ENCODE peak calls at places on chromosome 15, in ten cellular contexts. U is IMR-90, P is heart right ventricle, O is cardiac muscle cell, T is heart left ventricle, N is GM23248, B is aorta, I is left ventricle myocardium inferior, S is fibroblast of lung, Q is H9. Y is an unnamed sample.

GRCh38 chr15:68402432-68403160 is 29.4 kb downstream of the ITGA11 start:
- DNase-seq in U (no peak), P (no peak), O (no peak), T (no peak), N (no peak), B (no peak), I (no peak), S (no peak), Q (peak; percentile 16), Y (no peak)

GRCh38 chr15:59501531-59502113 is 63.6 kb downstream of the FAM81A start:
- DNase-seq in U (peak; percentile 55), P (no peak), O (peak; percentile 69), T (no peak), N (peak; percentile 70), B (no peak), I (no peak), S (peak; percentile 51), Q (peak; percentile 66), Y (no peak)

GRCh38 chr15:30953731-30954378 is 37.6 kb downstream of the MTMR10 start:
- DNase-seq in U (peak; percentile 96), P (no peak), O (no peak), T (no peak), N (peak; percentile 97), B (no peak), I (peak; percentile 35), S (peak; percentile 84), Q (peak; percentile 34), Y (no peak)

GRCh38 chr15:85556618-85556895 is 176.2 kb downstream of the AKAP13 start:
- DNase-seq in U (no peak), P (no peak), O (no peak), T (no peak), N (no peak), B (no peak), I (no peak), S (no peak), Q (no peak), Y (no peak)

GRCh38 chr15:31574761-31575160 is 248.1 kb downstream of the KLF13 start:
- DNase-seq in U (no peak), P (no peak), O (peak; percentile 39), T (no peak), N (peak; percentile 16), B (no peak), I (no peak), S (no peak), Q (no peak), Y (no peak)

GRCh38 chr15:83654379-83655236 is 685 bp downstream of the ADAMTSL3 start:
- DNase-seq in U (no peak), P (peak; percentile 67), O (peak; percentile 12), T (peak; percentile 74), N (peak; percentile 2), B (peak; percentile 87), I (peak; percentile 70), S (no peak), Q (peak; percentile 76), Y (no peak)

GRCh38 chr15:58551764-58552504 is 120.1 kb downstream of the LIPC start:
- DNase-seq in U (peak; percentile 96), P (no peak), O (no peak), T (no peak), N (peak; percentile 94), B (peak; percentile 53), I (no peak), S (peak; percentile 98), Q (no peak), Y (no peak)

GRCh38 chr15:41988896-41989572 is 16.7 kb upstream of the EHD4 start:
- DNase-seq in U (no peak), P (no peak), O (no peak), T (no peak), N (no peak), B (peak; percentile 75), I (no peak), S (no peak), Q (no peak), Y (no peak)

GRCh38 chr15:60722328-60723112 is 243.6 kb upstream of the ICE2 start:
- DNase-seq in U (no peak), P (no peak), O (no peak), T (no peak), N (no peak), B (no peak), I (no peak), S (no peak), Q (no peak), Y (no peak)

GRCh38 chr15:79370716-79371115 is 59.8 kb downstream of the TMED3 start:
- DNase-seq in U (peak; percentile 83), P (no peak), O (no peak), T (no peak), N (peak; percentile 51), B (no peak), I (no peak), S (peak; percentile 28), Q (no peak), Y (no peak)

GRCh38 chr15:61621146-61621545 is 392.0 kb upstream of the RORA start:
- DNase-seq in U (no peak), P (no peak), O (peak; percentile 80), T (no peak), N (peak; percentile 5), B (no peak), I (no peak), S (no peak), Q (peak; percentile 65), Y (no peak)

GRCh38 chr15:67928666-67929065 is 88.8 kb upstream of the RNU6-1 start:
- DNase-seq in U (no peak), P (no peak), O (no peak), T (no peak), N (no peak), B (no peak), I (no peak), S (no peak), Q (no peak), Y (no peak)

GRCh38 chr15:25248583-25249235 is 190.1 kb downstream of the UBE3A start:
- DNase-seq in U (no peak), P (peak; percentile 1), O (no peak), T (peak; percentile 1), N (no peak), B (peak; percentile 51), I (peak; percentile 8), S (no peak), Q (peak; percentile 8), Y (peak; percentile 6)

GRCh38 chr15:25249236-25250010 is 189.4 kb downstream of the UBE3A start:
- DNase-seq in U (no peak), P (peak; percentile 1), O (no peak), T (no peak), N (no peak), B (peak; percentile 41), I (no peak), S (no peak), Q (peak; percentile 9), Y (peak; percentile 4)

GRCh38 chr15:25250906-25251622 is 187.8 kb downstream of the UBE3A start:
- DNase-seq in U (no peak), P (no peak), O (no peak), T (no peak), N (no peak), B (peak; percentile 69), I (peak; percentile 4), S (no peak), Q (peak; percentile 9), Y (no peak)

GRCh38 chr15:25250011-25250596 is 188.7 kb downstream of the UBE3A start:
- DNase-seq in U (no peak), P (peak; percentile 1), O (no peak), T (no peak), N (no peak), B (no peak), I (peak; percentile 6), S (no peak), Q (no peak), Y (no peak)

GRCh38 chr15:25251700-25252390 is 187.0 kb downstream of the UBE3A start:
- DNase-seq in U (no peak), P (no peak), O (no peak), T (no peak), N (no peak), B (peak; percentile 63), I (peak; percentile 5), S (no peak), Q (peak; percentile 14), Y (no peak)
- H3K9me3 ChIP-seq in U (peaks cover 41% of the 10 kb centered on the region), P (peaks cover 23% of the 10 kb centered on the region), O (no peaks in the 10 kb centered on the region), T (peaks cover 16% of the 10 kb centered on the region), N (no peaks in the 10 kb centered on the region), B (peaks cover 6% of the 10 kb centered on the region), I (peaks cover 57% of the 10 kb centered on the region), S (no peaks in the 10 kb centered on the region), Q (peaks cover 51% of the 10 kb centered on the region), Y (no peaks in the 10 kb centered on the region)

DNA sequence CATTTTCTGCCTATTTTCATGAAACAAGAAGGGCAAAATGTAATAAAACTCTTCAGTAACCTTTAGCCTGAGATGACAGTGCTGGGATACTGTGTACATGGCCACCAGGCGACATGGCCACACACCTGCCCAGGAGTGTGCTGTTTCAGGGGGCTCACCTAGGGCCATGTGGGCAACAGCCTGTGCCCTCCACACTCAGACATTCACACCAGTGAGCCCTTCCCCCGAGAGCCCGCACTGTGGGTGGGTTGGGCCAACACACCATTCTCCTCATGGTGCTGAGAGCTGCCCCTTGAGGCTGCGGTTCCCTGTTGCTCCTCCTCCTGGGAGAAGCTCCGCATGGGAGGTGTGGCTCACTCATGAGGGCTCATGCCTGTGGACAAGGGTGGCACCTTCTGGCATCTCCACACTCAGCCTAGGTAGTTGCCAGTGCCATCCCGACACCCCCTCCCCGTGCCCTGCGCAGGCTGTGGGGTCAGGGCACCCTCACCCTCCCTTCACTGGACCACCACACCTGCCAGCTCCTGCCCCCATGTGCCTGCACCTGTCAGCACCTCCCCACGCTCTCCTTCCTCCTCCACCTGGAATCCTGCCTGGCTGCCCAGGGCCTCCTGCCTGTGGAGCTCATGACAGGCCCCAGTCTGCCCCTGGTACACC is 19.7 kb downstream of the OCA2 start:
- DNase-seq in U (no peak), P (no peak), O (no peak), T (no peak), N (no peak), B (no peak), I (no peak), S (no peak), Q (no peak), Y (no peak)
- H3K9me3 ChIP-seq in U (no peaks in the 10 kb centered on the region), P (no peaks in the 10 kb centered on the region), O (no peaks in the 10 kb centered on the region), T (no peaks in the 10 kb centered on the region), N (no peaks in the 10 kb centered on the region), B (no peaks in the 10 kb centered on the region), I (peaks cover 2% of the 10 kb centered on the region), S (no peaks in the 10 kb centered on the region), Q (no peaks in the 10 kb centered on the region), Y (no peaks in the 10 kb centered on the region)

GRCh38 chr15:35491999-35492398 is 54.0 kb downstream of the DPH6 start:
- DNase-seq in U (no peak), P (no peak), O (no peak), T (no peak), N (no peak), B (no peak), I (no peak), S (no peak), Q (no peak), Y (no peak)
- H3K9me3 ChIP-seq in U (peaks cover 3% of the 10 kb centered on the region), P (peaks cover 10% of the 10 kb centered on the region), O (no peaks in the 10 kb centered on the region), T (no peaks in the 10 kb centered on the region), N (no peaks in the 10 kb centered on the region), B (no peaks in the 10 kb centered on the region), I (peaks cover 15% of the 10 kb centered on the region), S (no peaks in the 10 kb centered on the region), Q (peaks cover 5% of the 10 kb centered on the region), Y (no peaks in the 10 kb centered on the region)

DNA sequence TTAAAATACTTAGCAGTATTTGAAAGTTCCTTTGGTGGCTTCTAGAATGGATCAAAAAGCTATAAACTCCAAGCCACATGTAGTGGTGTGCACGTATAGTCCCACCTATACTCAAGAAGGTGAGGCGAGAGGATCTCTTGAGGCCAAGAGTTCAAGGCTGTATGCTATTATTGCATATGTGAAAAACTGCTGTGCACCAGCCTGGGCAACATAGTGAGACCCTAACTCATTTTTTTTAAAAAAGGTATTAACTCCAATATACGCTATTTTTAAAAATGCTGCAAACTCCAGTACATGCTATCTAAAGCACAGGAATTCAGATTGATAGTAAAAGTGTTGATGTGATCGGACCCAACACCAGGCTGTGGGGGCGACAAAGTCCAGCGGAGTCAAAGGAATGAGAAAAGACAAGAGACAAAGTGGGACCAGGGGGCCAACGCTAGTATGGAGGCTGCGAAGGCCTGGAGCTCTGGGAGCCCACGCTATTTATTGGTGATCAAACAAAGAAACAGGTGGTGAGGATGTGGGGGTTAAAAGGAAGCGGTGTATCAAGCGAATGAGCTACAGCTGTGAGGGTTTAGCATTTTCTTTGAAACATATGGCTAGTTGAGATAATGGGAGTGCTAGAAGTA is 66.6 kb downstream of the ARIH1 start:
- DNase-seq in U (no peak), P (no peak), O (no peak), T (no peak), N (peak; percentile 14), B (no peak), I (no peak), S (no peak), Q (no peak), Y (no peak)
- H3K9me3 ChIP-seq in U (peaks cover 8% of the 10 kb centered on the region), P (peaks cover 11% of the 10 kb centered on the region), O (no peaks in the 10 kb centered on the region), T (peaks cover 14% of the 10 kb centered on the region), N (no peaks in the 10 kb centered on the region), B (no peaks in the 10 kb centered on the region), I (peaks cover 13% of the 10 kb centered on the region), S (no peaks in the 10 kb centered on the region), Q (peaks cover 5% of the 10 kb centered on the region), Y (no peaks in the 10 kb centered on the region)